ENCODE peak calls at places on chromosomes 3 and 15, in four cellular contexts. One of them, this sample, is unnamed.

GRCh38 chr3:72820405-72820804 is 27.8 kb downstream of the SHQ1 start:
- DNase-seq in K562: no peak
- DNase-seq in HepG2: no peak
- DNase-seq in WTC11: no peak
- DNase-seq in this sample: no peak

GRCh38 chr15:66751579-66751978 is 49.5 kb downstream of the SMAD6 start:
- DNase-seq in K562: no peak
- DNase-seq in WTC11: no peak
- DNase-seq in HepG2: peak; percentile 60
- DNase-seq in this sample: no peak

GRCh38 chr3:139906441-139906840 is 28.5 kb upstream of the CLSTN2 start:
- DNase-seq in K562: peak; percentile 9
- DNase-seq in HepG2: peak; percentile 35
- DNase-seq in WTC11: no peak
- DNase-seq in this sample: no peak

GRCh38 chr3:13598926-13599886 is 50.3 kb downstream of the FBLN2 start:
- DNase-seq in K562: no peak
- DNase-seq in HepG2: no peak
- DNase-seq in WTC11: no peak
- DNase-seq in this sample: no peak

GRCh38 chr15:101063212-101063611 is 144.1 kb downstream of the LRRK1 start:
- DNase-seq in WTC11: no peak
- DNase-seq in K562: no peak
- DNase-seq in HepG2: no peak
- DNase-seq in this sample: no peak

GRCh38 chr15:67133738-67134576 is 68.6 kb downstream of the SMAD3 start:
- DNase-seq in HepG2: no peak
- DNase-seq in WTC11: no peak
- DNase-seq in K562: no peak
- DNase-seq in this sample: no peak

GRCh38 chr3:98099848-98100247 is 12.9 kb downstream of the OR5AC2 start:
- DNase-seq in K562: peak; percentile 1
- DNase-seq in HepG2: no peak
- DNase-seq in WTC11: no peak
- DNase-seq in this sample: no peak

GRCh38 chr15:64507293-64507802 is 47.0 kb downstream of the ZNF609 start:
- DNase-seq in WTC11: no peak
- DNase-seq in K562: peak; percentile 85
- DNase-seq in HepG2: peak; percentile 36
- DNase-seq in this sample: peak; percentile 48

GRCh38 chr3:62229908-62230307 is 143.4 kb downstream of the FEZF2 start:
- DNase-seq in K562: peak; percentile 4
- DNase-seq in HepG2: no peak
- DNase-seq in WTC11: no peak
- DNase-seq in this sample: no peak

GRCh38 chr15:55164284-55164683 is 32.5 kb downstream of the RSL24D1 start:
- DNase-seq in WTC11: no peak
- DNase-seq in K562: no peak
- DNase-seq in HepG2: no peak
- DNase-seq in this sample: no peak

GRCh38 chr3:194637541-194638400 is 4.6 kb upstream of the TMEM44 start:
- DNase-seq in K562: no peak
- DNase-seq in WTC11: no peak
- DNase-seq in HepG2: no peak
- DNase-seq in this sample: no peak

GRCh38 chr15:96889734-96890480 is 559.4 kb downstream of the NR2F2 start:
- DNase-seq in WTC11: no peak
- DNase-seq in K562: no peak
- DNase-seq in HepG2: no peak
- DNase-seq in this sample: no peak

GRCh38 chr3:48597408-48597800 is 2.3 kb upstream of the COL7A1 start:
- DNase-seq in WTC11: no peak
- DNase-seq in HepG2: no peak
- DNase-seq in K562: peak; percentile 8
- DNase-seq in this sample: no peak

GRCh38 chr3:24387493-24387892 is 107.2 kb downstream of the THRB start:
- DNase-seq in HepG2: no peak
- DNase-seq in K562: no peak
- DNase-seq in WTC11: no peak
- DNase-seq in this sample: no peak

GRCh38 chr3:143237036-143237688 is 117.6 kb downstream of the CHST2 start:
- DNase-seq in HepG2: no peak
- DNase-seq in WTC11: no peak
- DNase-seq in K562: no peak
- DNase-seq in this sample: no peak

GRCh38 chr3:139695701-139696422 is 18.1 kb upstream of the NMNAT3 start:
- DNase-seq in WTC11: no peak
- DNase-seq in HepG2: no peak
- DNase-seq in K562: no peak
- DNase-seq in this sample: no peak

GRCh38 chr3:46660003-46660402 is 33.5 kb downstream of the ALS2CL start:
- DNase-seq in WTC11: no peak
- DNase-seq in K562: no peak
- DNase-seq in HepG2: no peak
- DNase-seq in this sample: no peak

GRCh38 chr15:85044251-85044853 is 62.7 kb downstream of the PDE8A start:
- DNase-seq in K562: peak; percentile 72
- DNase-seq in HepG2: peak; percentile 63
- DNase-seq in WTC11: peak; percentile 64
- DNase-seq in this sample: peak; percentile 44
- TF ChIP-seq CREM in K562: no peak
- TF ChIP-seq CREM in HepG2: no peak
- TF ChIP-seq CREM in WTC11: no peak
- TF ChIP-seq CREM in this sample: no peak

GRCh38 chr15:74378853-74379252 is 11.4 kb upstream of the CYP11A1 start:
- DNase-seq in WTC11: no peak
- DNase-seq in K562: no peak
- DNase-seq in HepG2: no peak
- DNase-seq in this sample: no peak
- TF ChIP-seq CREM in WTC11: no peak
- TF ChIP-seq CREM in K562: no peak
- TF ChIP-seq CREM in HepG2: no peak
- TF ChIP-seq CREM in this sample: peak; percentile 26

GRCh38 chr3:183284570-183284969 is 31.5 kb downstream of the B3GNT5 start:
- DNase-seq in WTC11: no peak
- DNase-seq in K562: no peak
- DNase-seq in HepG2: no peak
- DNase-seq in this sample: no peak

GRCh38 chr3:183283886-183284285 is 30.8 kb downstream of the B3GNT5 start:
- DNase-seq in K562: no peak
- DNase-seq in WTC11: no peak
- DNase-seq in HepG2: no peak
- DNase-seq in this sample: no peak

GRCh38 chr3:183287301-183287971 is 34.4 kb downstream of the B3GNT5 start:
- DNase-seq in WTC11: no peak
- DNase-seq in K562: peak; percentile 71
- DNase-seq in HepG2: no peak
- DNase-seq in this sample: no peak

GRCh38 chr3:183285318-183285717 is 32.3 kb downstream of the B3GNT5 start:
- DNase-seq in HepG2: no peak
- DNase-seq in WTC11: no peak
- DNase-seq in K562: no peak
- DNase-seq in this sample: no peak

GRCh38 chr3:183285828-183286457 is 32.9 kb downstream of the B3GNT5 start:
- DNase-seq in WTC11: no peak
- DNase-seq in HepG2: peak; percentile 15
- DNase-seq in K562: peak; percentile 48
- DNase-seq in this sample: peak; percentile 81
- TF ChIP-seq CREM in WTC11: no peak
- TF ChIP-seq CREM in HepG2: no peak
- TF ChIP-seq CREM in K562: peak; percentile 68
- TF ChIP-seq CREM in this sample: peak; percentile 93

GRCh38 chr15:60648928-60649679 is 170.2 kb upstream of the ICE2 start:
- DNase-seq in HepG2: no peak
- DNase-seq in WTC11: no peak
- DNase-seq in K562: no peak
- DNase-seq in this sample: no peak
- TF ChIP-seq CREM in HepG2: no peak
- TF ChIP-seq CREM in WTC11: no peak
- TF ChIP-seq CREM in K562: no peak
- TF ChIP-seq CREM in this sample: peak; percentile 22

DNA sequence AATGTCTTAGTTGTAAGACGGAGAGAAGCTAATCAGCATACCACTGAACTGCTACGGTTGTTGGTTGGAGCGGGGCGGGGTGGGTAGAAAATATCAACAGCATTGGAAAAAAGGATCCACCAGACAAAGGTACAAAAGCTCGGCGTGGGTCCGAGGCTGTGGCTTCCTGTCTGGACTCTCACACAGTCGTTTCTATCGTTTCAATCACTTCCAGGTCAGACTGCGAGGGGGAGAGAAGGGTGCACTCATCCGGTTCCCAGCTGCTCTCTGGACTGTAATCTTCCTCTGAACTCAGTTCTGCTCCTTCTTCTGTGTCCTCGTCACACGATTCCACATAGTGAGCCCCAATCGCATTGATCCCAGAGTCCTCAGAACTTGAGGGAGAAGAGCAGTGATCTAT is 70.0 kb downstream of the C3orf70 start:
- DNase-seq in WTC11: no peak
- DNase-seq in K562: no peak
- DNase-seq in HepG2: no peak
- DNase-seq in this sample: no peak
- TF ChIP-seq CREM in WTC11: no peak
- TF ChIP-seq CREM in K562: no peak
- TF ChIP-seq CREM in HepG2: no peak
- TF ChIP-seq CREM in this sample: no peak

DNA sequence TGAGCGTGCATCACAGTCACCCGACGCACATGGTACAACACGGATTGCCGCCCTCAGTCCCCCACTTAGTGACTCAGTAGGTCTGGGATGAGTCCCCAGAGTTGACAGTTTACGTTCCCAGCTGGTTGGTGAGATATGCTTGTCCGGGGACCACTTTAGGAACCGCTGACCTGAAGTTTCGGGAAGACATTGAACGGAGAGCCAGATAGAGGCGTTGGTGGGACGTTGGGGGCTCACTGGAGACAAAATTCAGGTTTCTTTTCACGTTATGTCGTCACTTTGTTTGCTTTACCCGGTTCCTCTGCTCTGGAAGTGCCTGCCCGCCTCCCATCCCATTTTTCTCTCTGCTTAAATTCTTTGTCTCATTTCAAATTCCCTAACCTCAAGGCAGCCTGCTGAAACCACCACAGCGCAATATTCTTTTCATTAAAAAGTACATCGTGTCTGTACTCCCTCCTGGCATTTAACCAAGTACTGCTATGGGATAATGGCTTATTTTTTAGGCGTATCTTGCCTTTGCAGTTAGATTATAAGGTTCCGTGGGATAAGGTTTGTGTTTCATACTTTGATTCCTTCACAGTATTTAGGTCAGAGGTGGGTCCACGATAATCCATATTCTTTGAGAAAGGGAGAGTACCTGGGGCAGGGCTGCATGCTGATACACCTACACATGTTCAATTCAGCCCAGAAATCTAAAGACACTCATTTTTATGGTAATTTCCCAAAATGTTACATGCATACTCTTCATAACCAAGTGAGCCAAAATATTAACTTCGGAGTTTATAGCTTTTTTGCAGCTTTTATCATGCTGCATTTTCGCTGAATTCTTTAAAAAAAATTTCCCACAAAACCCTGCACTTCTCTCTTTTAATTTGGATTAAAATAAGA is 921 bp downstream of the LMLN start:
- DNase-seq in WTC11: no peak
- DNase-seq in K562: peak; percentile 87
- DNase-seq in HepG2: no peak
- DNase-seq in this sample: no peak
- TF ChIP-seq CREM in WTC11: no peak
- TF ChIP-seq CREM in K562: no peak
- TF ChIP-seq CREM in HepG2: no peak
- TF ChIP-seq CREM in this sample: no peak

GRCh38 chr15:25054943-25055342 is 100.2 kb downstream of the SNRPN start:
- DNase-seq in WTC11: no peak
- DNase-seq in HepG2: no peak
- DNase-seq in K562: no peak
- DNase-seq in this sample: no peak

GRCh38 chr15:25052191-25052999 is 97.6 kb downstream of the SNRPN start:
- DNase-seq in K562: no peak
- DNase-seq in HepG2: no peak
- DNase-seq in WTC11: no peak
- DNase-seq in this sample: no peak

GRCh38 chr15:25055356-25056068 is 100.7 kb downstream of the SNRPN start:
- DNase-seq in HepG2: no peak
- DNase-seq in WTC11: no peak
- DNase-seq in K562: no peak
- DNase-seq in this sample: no peak

GRCh38 chr15:25053000-25053815 is 98.4 kb downstream of the SNRPN start:
- DNase-seq in WTC11: no peak
- DNase-seq in HepG2: no peak
- DNase-seq in K562: no peak
- DNase-seq in this sample: no peak

DNA sequence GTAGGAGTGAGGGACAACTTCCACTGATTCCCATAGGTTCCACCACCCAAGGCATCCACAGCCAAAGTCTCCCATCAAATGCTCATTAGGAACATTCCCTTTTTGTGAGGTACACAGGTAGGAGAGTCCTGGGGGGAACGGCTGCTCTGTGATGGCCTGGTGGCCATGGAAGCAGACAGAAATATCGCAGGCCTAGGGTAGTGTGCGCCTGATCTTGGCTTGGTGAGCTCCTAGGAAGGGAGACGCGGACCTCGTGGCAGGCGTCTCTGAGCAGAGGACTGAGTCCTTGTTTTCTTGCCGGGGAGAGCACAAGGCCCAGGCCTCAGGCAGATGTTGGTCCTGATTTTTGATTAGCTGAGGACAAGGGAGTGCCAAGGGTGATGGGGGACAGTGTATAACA is 99.5 kb downstream of the SNRPN start:
- DNase-seq in WTC11: no peak
- DNase-seq in K562: no peak
- DNase-seq in HepG2: no peak
- DNase-seq in this sample: no peak
- TF ChIP-seq CREM in WTC11: no peak
- TF ChIP-seq CREM in K562: no peak
- TF ChIP-seq CREM in HepG2: no peak
- TF ChIP-seq CREM in this sample: no peak